ENCODE peak calls at places on chromosomes 1 and 21, in four cellular contexts. G is SK-N-SH, C is GM12878, A is HepG2. H is an unnamed sample.

GRCh38 chr1:180196436-180197003 is 33.5 kb upstream of the LHX4 start:
- DNase-seq in A (no peak), G (no peak), C (no peak), H (no peak)

GRCh38 chr1:164700683-164701082 is 141.7 kb downstream of the PBX1 start:
- DNase-seq in A (no peak), G (no peak), C (no peak), H (no peak)

GRCh38 chr1:182768973-182769372 is 20.6 kb upstream of the NPL start:
- DNase-seq in C (no peak), G (no peak), A (no peak), H (no peak)

GRCh38 chr1:116402333-116402732 is 29.3 kb downstream of the ATP1A1 start:
- DNase-seq in G (no peak), A (no peak), C (no peak), H (no peak)

GRCh38 chr1:168535536-168535935 is 8.3 kb downstream of the XCL2 start:
- DNase-seq in A (no peak), G (no peak), C (no peak), H (no peak)

GRCh38 chr1:206772228-206773002 is at the start of gene IL10:
- DNase-seq in A (no peak), C (no peak), G (no peak), H (no peak)

GRCh38 chr1:161305872-161306519 is 3.8 kb downstream of the MPZ start:
- DNase-seq in A (peak), G (peak), C (peak), H (no peak)

GRCh38 chr1:169794530-169795416 is at the start of gene METTL18:
- DNase-seq in A (peak), G (peak), C (peak), H (peak)

GRCh38 chr1:152110365-152110859 is 4.8 kb downstream of the TCHH start:
- DNase-seq in C (no peak), G (no peak), A (no peak), H (peak)

GRCh38 chr1:25356848-25357247 is 18.7 kb downstream of the TMEM50A start:
- DNase-seq in A (no peak), G (no peak), C (no peak), H (no peak)

GRCh38 chr1:225911207-225912130 is 12.6 kb downstream of the PYCR2 start:
- DNase-seq in A (peak), G (peak), C (no peak), H (peak)

GRCh38 chr1:180816132-180816531 is 96.6 kb upstream of the KIAA1614 start:
- DNase-seq in C (no peak), A (no peak), G (no peak), H (no peak)

GRCh38 chr1:67957026-67957425 is 93.4 kb downstream of the DIRAS3 start:
- DNase-seq in G (peak), A (no peak), C (no peak), H (no peak)

GRCh38 chr21:36330904-36331303 is 10.9 kb downstream of the MORC3 start:
- DNase-seq in G (peak), A (peak), C (peak), H (peak)
- TF ChIP-seq SMC3 in G (peak), A (peak), C (peak), H (peak)

GRCh38 chr1:19892628-19893168 is 10.5 kb downstream of the OTUD3 start:
- DNase-seq in C (no peak), G (no peak), A (no peak), H (no peak)
- TF ChIP-seq PBX3 in C (no peak), G (no peak), A (no peak), H (no peak)

DNA sequence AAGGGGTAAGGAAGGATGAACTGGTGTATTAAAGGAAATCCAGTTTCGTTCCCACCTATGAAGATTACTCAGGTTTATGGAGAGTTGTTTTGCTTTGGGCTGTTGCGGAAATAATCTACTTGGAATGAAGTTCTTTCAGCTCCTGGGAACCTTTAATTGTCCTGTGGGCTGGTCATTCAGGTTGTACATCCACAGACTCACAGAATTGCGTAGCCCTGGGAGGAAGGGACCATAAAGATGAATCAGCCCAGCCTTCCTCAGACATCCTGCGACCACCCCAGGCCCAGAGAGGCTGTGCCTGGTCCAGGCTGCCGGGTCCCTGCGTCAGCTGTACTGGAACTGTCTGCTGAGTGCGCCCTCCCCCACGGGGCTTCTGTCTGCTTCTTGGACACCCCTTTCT is 72.7 kb downstream of the GALNT2 start:
- DNase-seq in A (no peak), C (no peak), G (no peak), H (no peak)
- TF ChIP-seq SMC3 in A (no peak), C (no peak), G (no peak), H (no peak)

DNA sequence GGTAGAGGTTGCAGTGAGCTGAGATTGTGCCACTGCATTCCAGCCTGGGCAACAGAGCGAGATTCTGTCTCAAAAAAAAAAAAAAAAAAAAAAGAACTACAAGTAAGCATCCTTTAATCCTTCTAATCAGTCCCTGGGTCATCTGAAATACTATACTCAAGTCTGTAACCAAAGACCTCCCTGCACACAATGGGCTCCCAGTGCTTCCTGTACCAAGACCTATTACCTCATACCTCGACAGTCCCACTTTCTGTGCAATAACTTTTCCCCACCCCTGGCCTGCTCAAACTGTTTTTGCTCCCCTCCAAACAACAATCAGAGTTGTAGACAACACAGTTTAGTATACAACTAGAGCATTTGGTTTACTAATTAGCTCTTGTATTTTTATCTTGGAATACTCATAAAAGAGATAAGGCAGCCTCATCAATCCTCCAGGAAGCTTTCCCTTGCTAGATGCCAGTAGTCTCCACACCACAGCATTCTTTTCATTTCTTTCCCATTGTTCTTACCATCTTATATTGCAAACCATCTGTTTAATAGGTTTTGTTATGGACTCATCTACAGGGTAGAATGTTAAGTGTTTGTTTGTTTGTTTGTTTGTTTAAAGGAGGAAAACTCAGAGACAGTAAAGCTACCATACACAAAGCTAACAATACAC is 19.2 kb upstream of the RLF start:
- DNase-seq in G (no peak), A (no peak), C (no peak), H (no peak)
- TF ChIP-seq PBX3 in G (no peak), A (no peak), C (no peak), H (no peak)

GRCh38 chr1:98340511-98340910 is 321.0 kb upstream of the SNX7 start:
- DNase-seq in C (no peak), G (no peak), A (no peak), H (no peak)
- TF ChIP-seq SMC3 in C (no peak), G (no peak), A (no peak), H (no peak)

GRCh38 chr1:1021010-1021845 is 1.3 kb downstream of the AGRN start:
- DNase-seq in C (no peak), A (no peak), G (peak), H (peak)

GRCh38 chr1:1020000-1020404 is at the start of gene AGRN:
- DNase-seq in A (no peak), C (no peak), G (peak), H (no peak)

GRCh38 chr1:1021860-1022259 is 1.9 kb downstream of the AGRN start:
- DNase-seq in C (no peak), G (no peak), A (no peak), H (no peak)

GRCh38 chr1:1019122-1019999 is 559 bp upstream of the AGRN start:
- DNase-seq in C (no peak), G (peak), A (peak), H (peak)

GRCh38 chr1:1020415-1021009 is 592 bp downstream of the AGRN start:
- DNase-seq in A (no peak), G (peak), C (no peak), H (no peak)
- TF ChIP-seq PBX3 in A (no peak), G (no peak), C (no peak), H (no peak)

DNA sequence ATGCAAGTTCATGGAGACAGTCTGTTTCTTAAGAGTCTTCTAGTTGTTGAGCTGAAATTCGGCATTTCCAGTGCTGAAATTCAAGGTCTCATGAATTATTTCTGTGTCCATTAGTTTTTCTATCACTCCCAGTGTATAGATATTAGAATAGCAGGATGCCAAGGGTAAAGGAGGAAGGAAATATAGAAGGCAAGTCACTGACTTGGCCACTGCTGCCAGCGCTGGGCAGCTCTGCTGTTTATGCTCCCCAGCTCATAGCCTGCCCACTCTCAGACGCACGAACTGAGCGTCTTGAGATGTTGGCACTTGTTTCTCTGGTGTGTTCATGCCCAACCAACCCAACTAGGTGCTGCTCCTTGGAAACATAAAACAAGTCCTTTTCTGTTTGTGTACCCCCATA is 110.1 kb downstream of the SLC45A1 start:
- DNase-seq in G (no peak), C (no peak), A (no peak), H (no peak)
- TF ChIP-seq SMC3 in G (no peak), C (no peak), A (no peak), H (no peak)

H was measured in A549.